ENCODE peak calls at places on chromosome 13, in five cellular contexts. O, U, Z, G and X are unnamed samples.

GRCh38 chr13:104810242-104810641 is 1725.2 kb downstream of the EFNB2 start:
- DNase-seq in U (no peak), Z (no peak), G (no peak), O (no peak), X (no peak)

GRCh38 chr13:23081246-23081645 is 99.5 kb upstream of the SGCG start:
- DNase-seq in G (no peak), Z (no peak), O (no peak), U (no peak), X (no peak)

GRCh38 chr13:98576215-98576945 is 527 bp downstream of the STK24 start:
- DNase-seq in O (no peak), G (peak), Z (peak), U (peak), X (no peak)

GRCh38 chr13:43783820-43784219 is 3.0 kb downstream of the ENOX1 start:
- DNase-seq in Z (peak), U (peak), G (no peak), O (no peak), X (no peak)

GRCh38 chr13:101307181-101307701 is 109.1 kb downstream of the NALCN start:
- DNase-seq in Z (no peak), O (no peak), U (peak), G (no peak), X (no peak)

GRCh38 chr13:98344392-98344791 is 167.3 kb upstream of the RNF113B start:
- DNase-seq in O (no peak), U (no peak), Z (no peak), G (no peak), X (no peak)

GRCh38 chr13:114319441-114319871 is 5.2 kb downstream of the CHAMP1 start:
- DNase-seq in Z (no peak), G (no peak), U (no peak), O (no peak), X (no peak)

GRCh38 chr13:95660981-95661581 is 15.9 kb upstream of the DNAJC3 start:
- DNase-seq in O (no peak), G (no peak), Z (peak), U (peak), X (no peak)

GRCh38 chr13:99969934-99970760 is 1.4 kb downstream of the ZIC5 start:
- DNase-seq in G (no peak), O (no peak), U (no peak), Z (no peak), X (no peak)

GRCh38 chr13:79724348-79725103 is 243.6 kb downstream of the NDFIP2 start:
- DNase-seq in O (no peak), U (peak), Z (peak), G (no peak), X (no peak)

GRCh38 chr13:46172531-46172991 is 9.4 kb downstream of the LCP1 start:
- DNase-seq in Z (no peak), G (no peak), O (no peak), U (peak), X (no peak)

GRCh38 chr13:114132419-114133121 is at the start of gene RASA3:
- DNase-seq in U (peak), Z (peak), G (peak), O (no peak), X (no peak)

GRCh38 chr13:35518337-35518736 is 41.8 kb upstream of the MAB21L1 start:
- DNase-seq in Z (no peak), U (no peak), G (no peak), O (no peak), X (no peak)

GRCh38 chr13:101763191-101763590 is 310.7 kb downstream of the ITGBL1 start:
- DNase-seq in G (no peak), O (no peak), Z (no peak), U (no peak), X (no peak)

GRCh38 chr13:40130871-40131636 is 475.6 kb downstream of the COG6 start:
- DNase-seq in G (no peak), O (no peak), U (no peak), Z (peak), X (no peak)

GRCh38 chr13:48975926-48976676 is 389 bp downstream of the FNDC3A start:
- DNase-seq in G (peak), U (peak), O (peak), Z (peak), X (peak)
- TF ChIP-seq POLR2A in G (peak), U (peak), O (peak), Z (peak), X (peak)

GRCh38 chr13:34162545-34162936 is 344.6 kb downstream of the RFC3 start:
- DNase-seq in Z (no peak), G (no peak), O (no peak), U (no peak), X (no peak)
- H3K27ac ChIP-seq in Z (peak), G (peak), O (peak), U (peak), X (peak)

GRCh38 chr13:106689906-106690305 is 122.0 kb upstream of the ARGLU1 start:
- DNase-seq in O (no peak), U (no peak), Z (no peak), G (no peak), X (no peak)

GRCh38 chr13:106691861-106692260 is 123.9 kb upstream of the ARGLU1 start:
- DNase-seq in U (no peak), O (no peak), Z (no peak), G (no peak), X (no peak)

GRCh38 chr13:106691251-106691650 is 123.3 kb upstream of the ARGLU1 start:
- DNase-seq in Z (no peak), O (peak), U (no peak), G (no peak), X (no peak)

GRCh38 chr13:106690779-106691178 is 122.8 kb upstream of the ARGLU1 start:
- DNase-seq in U (no peak), O (peak), Z (peak), G (no peak), X (no peak)

GRCh38 chr13:106688940-106689339 is 121.0 kb upstream of the ARGLU1 start:
- DNase-seq in Z (no peak), G (no peak), U (no peak), O (no peak), X (no peak)
- TF ChIP-seq POLR2A in Z (no peak), G (no peak), U (no peak), O (no peak), X (no peak)

GRCh38 chr13:67133476-67133875 is 96.7 kb downstream of the PCDH9 start:
- DNase-seq in O (no peak), U (no peak), G (no peak), Z (no peak), X (no peak)

GRCh38 chr13:67134322-67135129 is 95.6 kb downstream of the PCDH9 start:
- DNase-seq in U (no peak), G (no peak), Z (peak), O (no peak), X (no peak)

GRCh38 chr13:67136157-67136556 is 94.0 kb downstream of the PCDH9 start:
- DNase-seq in O (no peak), G (no peak), U (no peak), Z (no peak), X (no peak)

GRCh38 chr13:67137044-67137735 is 92.9 kb downstream of the PCDH9 start:
- DNase-seq in U (no peak), O (no peak), G (no peak), Z (no peak), X (no peak)

GRCh38 chr13:67135356-67135755 is 94.8 kb downstream of the PCDH9 start:
- DNase-seq in G (no peak), U (no peak), Z (no peak), O (no peak), X (no peak)
- H3K27ac ChIP-seq in G (no peak), U (no peak), Z (no peak), O (no peak), X (no peak)

GRCh38 chr13:112711528-112712265 is 21.9 kb downstream of the ATP11A start:
- DNase-seq in O (peak), Z (peak), G (no peak), U (peak), X (peak)
- TF ChIP-seq POLR2A in O (no peak), Z (peak), G (no peak), U (peak), X (no peak)

DNA sequence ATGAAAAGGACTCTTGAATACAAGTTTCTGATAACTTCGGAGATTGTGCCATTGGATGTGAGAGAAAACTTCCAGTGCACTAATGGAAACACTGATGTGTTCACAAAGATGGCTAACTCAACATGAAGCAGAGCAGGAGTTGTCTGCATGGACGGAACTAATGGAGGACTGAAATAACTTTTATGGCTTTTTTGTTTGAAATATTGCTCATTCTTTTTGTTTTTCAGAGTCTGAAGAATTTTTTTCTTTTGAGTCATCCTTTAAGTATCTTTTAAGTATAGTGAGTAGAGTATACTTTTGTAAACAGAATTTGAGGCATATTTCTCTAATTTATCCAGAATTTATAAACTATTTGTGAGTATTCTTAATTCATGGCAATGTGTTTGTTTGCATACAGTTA is 25.7 kb downstream of the CRYL1 start:
- DNase-seq in G (no peak), Z (no peak), U (no peak), O (no peak), X (no peak)
- H3K27ac ChIP-seq in G (no peak), Z (no peak), U (no peak), O (no peak), X (no peak)

GRCh38 chr13:51804295-51805172 is 571 bp upstream of the DHRS12 start:
- DNase-seq in O (no peak), U (no peak), G (peak), Z (no peak), X (peak)
- TF ChIP-seq POLR2A in O (no peak), U (no peak), G (peak), Z (no peak), X (peak)

DNA sequence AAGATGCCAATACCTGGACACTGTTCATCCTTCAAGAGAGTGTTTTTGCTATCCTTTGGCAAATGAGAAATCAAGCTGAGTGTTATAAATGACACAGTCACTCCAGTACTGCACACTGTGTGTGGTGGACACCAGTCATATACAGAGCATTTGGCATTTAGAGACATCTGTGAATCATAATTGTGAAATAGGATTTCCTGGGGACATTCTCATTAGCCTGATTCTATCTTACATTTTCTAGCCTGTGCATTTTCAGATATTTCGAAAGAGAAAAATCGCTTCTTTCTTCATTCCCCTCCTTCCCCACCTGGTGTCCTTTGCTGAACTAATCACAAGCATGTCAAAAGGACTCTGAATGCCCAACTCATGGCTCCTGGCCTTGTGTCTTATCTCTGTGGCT is 781.0 kb upstream of the ARGLU1 start:
- DNase-seq in Z (no peak), U (no peak), G (no peak), O (no peak), X (no peak)
- H3K27ac ChIP-seq in Z (no peak), U (no peak), G (no peak), O (no peak), X (no peak)

GRCh38 chr13:20566917-20567755 is at the start of gene IFT88:
- DNase-seq in U (peak), G (peak), Z (peak), O (peak), X (peak)
- TF ChIP-seq POLR2A in U (peak), G (peak), Z (peak), O (no peak), X (no peak)

GRCh38 chr13:74270018-74270417 is 135.8 kb upstream of the KLF12 start:
- DNase-seq in G (no peak), O (no peak), U (no peak), Z (no peak), X (no peak)
- H3K27ac ChIP-seq in G (no peak), O (no peak), U (no peak), Z (no peak), X (no peak)